ENCODE peak calls at places on chromosomes 2 and 18, in eight cellular contexts. N is stimulated activated CD4-positive, alpha-beta T cell treated with anti-CD3 and anti-CD28 coated beads, Interleukin-12 subunit alpha, Interleukin-12 subunit beta, amount 100 ng/mL, for 48 hours; J is AG09319; K is GM23248; D is NCI-H2081; I is AG04450; S is GM18507; F is iPS-NIHi11. M is an unnamed sample.

GRCh38 chr2:47198985-47199451 is 43.9 kb upstream of the STPG4 start:
- DNase-seq in N (no peak), K (peak; percentile 93), D (no peak), I (peak; percentile 99), J (peak; percentile 94), F (no peak), S (no peak), M (peak; percentile 100)

GRCh38 chr18:57794951-57795728 is 8.0 kb downstream of the ATP8B1 start:
- DNase-seq in J (no peak), K (no peak), D (no peak), I (no peak), F (no peak), S (no peak), N (no peak), M (no peak)

GRCh38 chr18:58117685-58118403 is 73.8 kb downstream of the NEDD4L start:
- DNase-seq in I (peak; percentile 84), K (peak; percentile 76), F (no peak), D (no peak), J (no peak), N (no peak), S (no peak), M (peak; percentile 49)

GRCh38 chr2:126507425-126507867 is 148.5 kb upstream of the GYPC start:
- DNase-seq in N (no peak), F (no peak), J (no peak), D (no peak), I (no peak), S (no peak), K (no peak), M (no peak)

GRCh38 chr2:26612522-26613240 is 28.5 kb downstream of the CIB4 start:
- DNase-seq in F (no peak), I (no peak), S (no peak), J (no peak), D (no peak), K (no peak), N (no peak), M (no peak)

GRCh38 chr2:143123911-143124310 is 5.3 kb upstream of the ARHGAP15 start:
- DNase-seq in J (no peak), F (no peak), S (no peak), K (no peak), N (no peak), D (no peak), I (no peak), M (no peak)

GRCh38 chr2:217787160-217787877 is 215.5 kb downstream of the TNS1 start:
- DNase-seq in N (no peak), D (no peak), F (no peak), K (no peak), S (no peak), J (no peak), I (no peak), M (no peak)

GRCh38 chr2:234981197-234982095 is 29.6 kb downstream of the SH3BP4 start:
- DNase-seq in N (no peak), I (peak; percentile 97), J (peak; percentile 98), S (no peak), D (no peak), F (peak; percentile 70), K (peak; percentile 99), M (peak; percentile 99)

GRCh38 chr2:200306969-200307811 is 697 bp downstream of the SPATS2L start:
- DNase-seq in I (no peak), S (peak; percentile 28), F (peak; percentile 65), D (no peak), N (no peak), K (peak; percentile 79), J (no peak), M (no peak)

GRCh38 chr2:5467506-5467905 is 224.7 kb upstream of the SOX11 start:
- DNase-seq in D (no peak), S (no peak), F (no peak), I (no peak), N (no peak), J (no peak), K (no peak), M (no peak)

GRCh38 chr2:241071677-241072111 is 30.4 kb downstream of the MTERF4 start:
- DNase-seq in N (no peak), J (no peak), S (no peak), D (no peak), K (no peak), F (no peak), I (no peak), M (no peak)

GRCh38 chr18:6781846-6782245 is 52.3 kb downstream of the ARHGAP28 start:
- DNase-seq in J (no peak), D (no peak), K (peak; percentile 55), S (no peak), F (no peak), N (no peak), I (no peak), M (no peak)

GRCh38 chr2:98504386-98505109 is 59.9 kb downstream of the INPP4A start:
- DNase-seq in J (no peak), K (peak; percentile 42), I (no peak), F (no peak), N (no peak), S (no peak), D (no peak), M (no peak)

GRCh38 chr18:39494211-39494896 is 1928.8 kb upstream of the CELF4 start:
- DNase-seq in J (no peak), N (no peak), K (no peak), I (no peak), F (no peak), D (no peak), S (no peak), M (no peak)

GRCh38 chr2:177604291-177605065 is 211.9 kb downstream of the AGPS start:
- DNase-seq in N (no peak), K (peak; percentile 83), F (peak; percentile 74), D (peak; percentile 40), S (no peak), J (peak; percentile 61), I (peak; percentile 23), M (peak; percentile 56)

GRCh38 chr2:142965464-142965863 is 88.0 kb downstream of the KYNU start:
- DNase-seq in N (no peak), J (no peak), K (peak; percentile 65), I (no peak), S (no peak), F (no peak), D (no peak), M (no peak)

GRCh38 chr2:122980672-122981071 is 1044.4 kb upstream of the CNTNAP5 start:
- DNase-seq in F (no peak), I (no peak), J (no peak), D (no peak), N (no peak), K (no peak), S (no peak), M (no peak)

GRCh38 chr18:47917923-47918610 is 12.4 kb downstream of the SMAD2 start:
- DNase-seq in N (no peak), K (no peak), S (peak; percentile 15), D (no peak), J (no peak), I (no peak), F (peak; percentile 45), M (no peak)

GRCh38 chr2:41966920-41967319 is 80.9 kb upstream of the PKDCC start:
- DNase-seq in F (no peak), J (no peak), I (no peak), K (peak; percentile 60), N (no peak), S (no peak), D (no peak), M (no peak)

GRCh38 chr18:57437782-57438668 is 2.9 kb downstream of the ONECUT2 start:
- DNase-seq in I (no peak), D (peak; percentile 78), J (no peak), S (no peak), K (peak; percentile 90), F (peak; percentile 78), N (peak; percentile 77), M (no peak)

GRCh38 chr2:167862787-167863186 is 384.6 kb downstream of the STK39 start:
- DNase-seq in D (no peak), K (peak; percentile 43), N (no peak), F (no peak), I (no peak), J (no peak), S (peak; percentile 18), M (peak; percentile 16)

GRCh38 chr2:178425255-178425827 is 25.6 kb downstream of the PRKRA start:
- DNase-seq in F (no peak), I (no peak), D (no peak), N (no peak), K (no peak), J (no peak), S (no peak), M (no peak)

GRCh38 chr2:175037941-175038340 is 32.8 kb upstream of the CHN1 start:
- DNase-seq in J (no peak), K (no peak), I (no peak), S (no peak), N (no peak), D (no peak), F (no peak), M (no peak)

GRCh38 chr18:58212274-58212673 is 168.2 kb downstream of the NEDD4L start:
- DNase-seq in N (no peak), I (no peak), K (no peak), J (no peak), D (no peak), F (no peak), S (no peak), M (no peak)

M was measured in astrocyte of the cerebellum.